ENCODE peak calls at places on chromosome 12, in five cellular contexts. One of them, this sample, is unnamed. For H3K4me1, the result is how much of the 10 kb centered on the place peaks cover.

GRCh38 chr12:121637231-121637914 is 11.0 kb downstream of the ORAI1 start:
- DNase-seq in CD8-positive, alpha-beta memory T cell: peak
- DNase-seq in ovary: no peak
- DNase-seq in vagina: no peak
- DNase-seq in neural progenitor cell: no peak
- DNase-seq in this sample: peak

GRCh38 chr12:65164244-65164643 is 5.1 kb upstream of the LEMD3 start:
- DNase-seq in neural progenitor cell: no peak
- DNase-seq in ovary: no peak
- DNase-seq in CD8-positive, alpha-beta memory T cell: no peak
- DNase-seq in vagina: no peak
- DNase-seq in this sample: no peak

GRCh38 chr12:20487519-20487918 is 119.2 kb downstream of the PDE3A start:
- DNase-seq in CD8-positive, alpha-beta memory T cell: no peak
- DNase-seq in ovary: no peak
- DNase-seq in vagina: no peak
- DNase-seq in neural progenitor cell: no peak
- DNase-seq in this sample: no peak

GRCh38 chr12:30753233-30753632 is 1.5 kb downstream of the CAPRIN2 start:
- DNase-seq in CD8-positive, alpha-beta memory T cell: no peak
- DNase-seq in neural progenitor cell: peak
- DNase-seq in ovary: no peak
- DNase-seq in vagina: no peak
- DNase-seq in this sample: no peak

GRCh38 chr12:91332305-91332704 is 149.7 kb upstream of the DCN start:
- DNase-seq in vagina: no peak
- DNase-seq in ovary: no peak
- DNase-seq in neural progenitor cell: no peak
- DNase-seq in CD8-positive, alpha-beta memory T cell: no peak
- DNase-seq in this sample: no peak

GRCh38 chr12:4151362-4152121 is 122.0 kb upstream of the CCND2 start:
- DNase-seq in ovary: no peak
- DNase-seq in vagina: no peak
- DNase-seq in neural progenitor cell: no peak
- DNase-seq in CD8-positive, alpha-beta memory T cell: no peak
- DNase-seq in this sample: no peak

GRCh38 chr12:31326689-31327659 is 1.0 kb upstream of the SINHCAF start:
- DNase-seq in neural progenitor cell: peak
- DNase-seq in vagina: no peak
- DNase-seq in ovary: no peak
- DNase-seq in CD8-positive, alpha-beta memory T cell: no peak
- DNase-seq in this sample: no peak

GRCh38 chr12:7349418-7349817 is 45.5 kb downstream of the ACSM4 start:
- DNase-seq in CD8-positive, alpha-beta memory T cell: no peak
- DNase-seq in neural progenitor cell: no peak
- DNase-seq in ovary: no peak
- DNase-seq in vagina: no peak
- DNase-seq in this sample: no peak

GRCh38 chr12:84463756-84464495 is 448.7 kb downstream of the SLC6A15 start:
- DNase-seq in CD8-positive, alpha-beta memory T cell: no peak
- DNase-seq in ovary: no peak
- DNase-seq in neural progenitor cell: no peak
- DNase-seq in vagina: no peak
- DNase-seq in this sample: no peak

GRCh38 chr12:66017736-66018135 is 112.8 kb downstream of the LLPH start:
- DNase-seq in ovary: no peak
- DNase-seq in CD8-positive, alpha-beta memory T cell: no peak
- DNase-seq in vagina: no peak
- DNase-seq in neural progenitor cell: no peak
- DNase-seq in this sample: no peak

GRCh38 chr12:116339800-116340371 is 62.4 kb upstream of the MED13L start:
- DNase-seq in ovary: no peak
- DNase-seq in CD8-positive, alpha-beta memory T cell: no peak
- DNase-seq in neural progenitor cell: no peak
- DNase-seq in vagina: no peak
- DNase-seq in this sample: no peak

GRCh38 chr12:5204271-5204670 is 160.6 kb downstream of the KCNA5 start:
- DNase-seq in vagina: no peak
- DNase-seq in ovary: no peak
- DNase-seq in neural progenitor cell: peak
- DNase-seq in CD8-positive, alpha-beta memory T cell: no peak
- DNase-seq in this sample: no peak

GRCh38 chr12:67193705-67194104 is 75.5 kb upstream of the CAND1 start:
- DNase-seq in neural progenitor cell: peak
- DNase-seq in CD8-positive, alpha-beta memory T cell: peak
- DNase-seq in ovary: no peak
- DNase-seq in vagina: no peak
- DNase-seq in this sample: no peak

GRCh38 chr12:20212658-20213387 is 155.5 kb upstream of the PDE3A start:
- DNase-seq in vagina: peak
- DNase-seq in ovary: peak
- DNase-seq in neural progenitor cell: peak
- DNase-seq in CD8-positive, alpha-beta memory T cell: no peak
- DNase-seq in this sample: peak

GRCh38 chr12:34406228-34406995 is 384.1 kb downstream of the ALG10 start:
- DNase-seq in CD8-positive, alpha-beta memory T cell: no peak
- DNase-seq in vagina: no peak
- DNase-seq in ovary: peak
- DNase-seq in neural progenitor cell: no peak
- DNase-seq in this sample: peak

GRCh38 chr12:53996886-53997217 is 3.1 kb upstream of the HOXC9 start:
- DNase-seq in CD8-positive, alpha-beta memory T cell: no peak
- DNase-seq in neural progenitor cell: no peak
- DNase-seq in vagina: no peak
- DNase-seq in ovary: no peak
- DNase-seq in this sample: no peak
- H3K27ac ChIP-seq in CD8-positive, alpha-beta memory T cell: no peak
- H3K27ac ChIP-seq in neural progenitor cell: no peak
- H3K27ac ChIP-seq in vagina: no peak
- H3K27ac ChIP-seq in ovary: no peak
- H3K27ac ChIP-seq in this sample: no peak

DNA sequence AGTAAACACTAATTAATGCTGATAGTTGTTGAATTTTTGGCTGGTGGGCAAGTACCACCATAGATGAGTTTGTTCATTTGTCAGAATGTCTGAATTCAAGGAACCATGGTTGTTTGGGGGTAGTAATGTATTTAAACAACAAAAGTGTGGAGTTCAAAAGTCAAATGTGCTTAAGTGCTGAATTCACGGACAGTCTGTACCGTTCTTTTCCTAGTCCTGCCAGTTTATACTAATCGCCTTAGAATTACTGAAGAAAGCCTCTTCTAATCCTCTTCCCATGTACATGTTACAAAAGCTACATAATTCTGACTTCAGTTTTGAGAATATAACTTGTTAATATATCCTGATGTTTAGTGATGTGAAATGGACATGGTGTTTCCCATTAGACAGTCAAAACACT is 2.7 kb downstream of the NAA25 start:
- DNase-seq in neural progenitor cell: no peak
- DNase-seq in ovary: no peak
- DNase-seq in vagina: no peak
- DNase-seq in CD8-positive, alpha-beta memory T cell: no peak
- DNase-seq in this sample: no peak
- H3K4me3 ChIP-seq in neural progenitor cell: no peak
- H3K4me3 ChIP-seq in ovary: no peak
- H3K4me3 ChIP-seq in vagina: no peak
- H3K4me3 ChIP-seq in CD8-positive, alpha-beta memory T cell: no peak
- H3K4me3 ChIP-seq in this sample: no peak

GRCh38 chr12:123126294-123127144 is 24.4 kb downstream of the PITPNM2 start:
- DNase-seq in CD8-positive, alpha-beta memory T cell: no peak
- DNase-seq in ovary: no peak
- DNase-seq in vagina: no peak
- DNase-seq in neural progenitor cell: no peak
- DNase-seq in this sample: no peak
- H3K4me1 ChIP-seq in CD8-positive, alpha-beta memory T cell: under half
- H3K4me1 ChIP-seq in ovary: under half
- H3K4me1 ChIP-seq in vagina: under half
- H3K4me1 ChIP-seq in neural progenitor cell: under half
- H3K4me1 ChIP-seq in this sample: under half

GRCh38 chr12:26369588-26369987 is 174.2 kb downstream of the SSPN start:
- DNase-seq in neural progenitor cell: peak
- DNase-seq in ovary: no peak
- DNase-seq in CD8-positive, alpha-beta memory T cell: no peak
- DNase-seq in vagina: no peak
- DNase-seq in this sample: no peak
- H3K27ac ChIP-seq in neural progenitor cell: no peak
- H3K27ac ChIP-seq in ovary: no peak
- H3K27ac ChIP-seq in CD8-positive, alpha-beta memory T cell: no peak
- H3K27ac ChIP-seq in vagina: no peak
- H3K27ac ChIP-seq in this sample: no peak

This sample was measured in heart left ventricle.